ENCODE peak calls at places on chromosomes 5 and 9, in eight cellular contexts. One of them, this sample, is unnamed.

GRCh38 chr9:126501383-126502331 is 112.1 kb upstream of the LMX1B start:
- DNase-seq in choroid plexus epithelial cell: no peak
- DNase-seq in left ventricle myocardium inferior: no peak
- DNase-seq in fibroblast of pulmonary artery: no peak
- DNase-seq in fibroblast of the aortic adventitia: no peak
- DNase-seq in A549: no peak
- DNase-seq in MCF 10A: no peak
- DNase-seq in progenitor cell of endocrine pancreas: no peak
- DNase-seq in this sample: no peak

GRCh38 chr5:84384604-84385575 is at the start of gene EDIL3:
- DNase-seq in choroid plexus epithelial cell: peak
- DNase-seq in left ventricle myocardium inferior: no peak
- DNase-seq in fibroblast of pulmonary artery: peak
- DNase-seq in fibroblast of the aortic adventitia: peak
- DNase-seq in A549: peak
- DNase-seq in MCF 10A: no peak
- DNase-seq in progenitor cell of endocrine pancreas: peak
- DNase-seq in this sample: no peak

GRCh38 chr5:139294372-139295165 is 1.0 kb downstream of the MATR3 start:
- DNase-seq in choroid plexus epithelial cell: peak
- DNase-seq in left ventricle myocardium inferior: peak
- DNase-seq in fibroblast of pulmonary artery: peak
- DNase-seq in fibroblast of the aortic adventitia: peak
- DNase-seq in A549: peak
- DNase-seq in MCF 10A: peak
- DNase-seq in progenitor cell of endocrine pancreas: peak
- DNase-seq in this sample: peak

GRCh38 chr9:104961238-104961637 is 33.3 kb upstream of the ABCA1 start:
- DNase-seq in choroid plexus epithelial cell: peak
- DNase-seq in left ventricle myocardium inferior: no peak
- DNase-seq in fibroblast of pulmonary artery: peak
- DNase-seq in fibroblast of the aortic adventitia: no peak
- DNase-seq in A549: peak
- DNase-seq in MCF 10A: peak
- DNase-seq in progenitor cell of endocrine pancreas: no peak
- DNase-seq in this sample: no peak

GRCh38 chr5:52956915-52957747 is 32.0 kb upstream of the ITGA2 start:
- DNase-seq in choroid plexus epithelial cell: no peak
- DNase-seq in left ventricle myocardium inferior: no peak
- DNase-seq in fibroblast of pulmonary artery: peak
- DNase-seq in fibroblast of the aortic adventitia: peak
- DNase-seq in A549: no peak
- DNase-seq in MCF 10A: no peak
- DNase-seq in progenitor cell of endocrine pancreas: no peak
- DNase-seq in this sample: no peak

GRCh38 chr5:138180183-138180782 is 1.4 kb downstream of the KIF20A start:
- DNase-seq in choroid plexus epithelial cell: peak
- DNase-seq in left ventricle myocardium inferior: no peak
- DNase-seq in fibroblast of pulmonary artery: peak
- DNase-seq in fibroblast of the aortic adventitia: peak
- DNase-seq in A549: peak
- DNase-seq in MCF 10A: peak
- DNase-seq in progenitor cell of endocrine pancreas: no peak
- DNase-seq in this sample: no peak

GRCh38 chr9:87763286-87763685 is 37.4 kb downstream of the CTSL start:
- DNase-seq in choroid plexus epithelial cell: no peak
- DNase-seq in left ventricle myocardium inferior: no peak
- DNase-seq in fibroblast of pulmonary artery: no peak
- DNase-seq in fibroblast of the aortic adventitia: no peak
- DNase-seq in A549: no peak
- DNase-seq in MCF 10A: peak
- DNase-seq in progenitor cell of endocrine pancreas: no peak
- DNase-seq in this sample: no peak

GRCh38 chr5:174675916-174676315 is 48.5 kb upstream of the MSX2 start:
- DNase-seq in choroid plexus epithelial cell: no peak
- DNase-seq in left ventricle myocardium inferior: no peak
- DNase-seq in fibroblast of pulmonary artery: no peak
- DNase-seq in fibroblast of the aortic adventitia: no peak
- DNase-seq in A549: no peak
- DNase-seq in MCF 10A: no peak
- DNase-seq in progenitor cell of endocrine pancreas: no peak
- DNase-seq in this sample: no peak

GRCh38 chr9:30964332-30964731 is 1420.1 kb upstream of the ACO1 start:
- DNase-seq in choroid plexus epithelial cell: no peak
- DNase-seq in left ventricle myocardium inferior: no peak
- DNase-seq in fibroblast of pulmonary artery: no peak
- DNase-seq in fibroblast of the aortic adventitia: no peak
- DNase-seq in A549: no peak
- DNase-seq in MCF 10A: no peak
- DNase-seq in progenitor cell of endocrine pancreas: no peak
- DNase-seq in this sample: no peak

GRCh38 chr5:168649306-168649705 is 70.1 kb upstream of the PANK3 start:
- DNase-seq in choroid plexus epithelial cell: no peak
- DNase-seq in left ventricle myocardium inferior: no peak
- DNase-seq in fibroblast of pulmonary artery: no peak
- DNase-seq in fibroblast of the aortic adventitia: no peak
- DNase-seq in A549: no peak
- DNase-seq in MCF 10A: peak
- DNase-seq in progenitor cell of endocrine pancreas: no peak
- DNase-seq in this sample: no peak

GRCh38 chr5:145568581-145568980 is 266.6 kb downstream of the PRELID2 start:
- DNase-seq in choroid plexus epithelial cell: peak
- DNase-seq in left ventricle myocardium inferior: no peak
- DNase-seq in fibroblast of pulmonary artery: peak
- DNase-seq in fibroblast of the aortic adventitia: peak
- DNase-seq in A549: no peak
- DNase-seq in MCF 10A: peak
- DNase-seq in progenitor cell of endocrine pancreas: no peak
- DNase-seq in this sample: no peak

GRCh38 chr9:90508940-90509339 is 133.7 kb downstream of the DIRAS2 start:
- DNase-seq in choroid plexus epithelial cell: no peak
- DNase-seq in left ventricle myocardium inferior: no peak
- DNase-seq in fibroblast of pulmonary artery: no peak
- DNase-seq in fibroblast of the aortic adventitia: no peak
- DNase-seq in A549: no peak
- DNase-seq in MCF 10A: no peak
- DNase-seq in progenitor cell of endocrine pancreas: no peak
- DNase-seq in this sample: no peak

GRCh38 chr5:149951138-149951749 is 6.7 kb upstream of the PDE6A start:
- DNase-seq in choroid plexus epithelial cell: no peak
- DNase-seq in left ventricle myocardium inferior: no peak
- DNase-seq in fibroblast of pulmonary artery: no peak
- DNase-seq in fibroblast of the aortic adventitia: no peak
- DNase-seq in A549: peak
- DNase-seq in MCF 10A: no peak
- DNase-seq in progenitor cell of endocrine pancreas: no peak
- DNase-seq in this sample: no peak
- TF ChIP-seq CTCF in choroid plexus epithelial cell: peak
- TF ChIP-seq CTCF in left ventricle myocardium inferior: no peak
- TF ChIP-seq CTCF in fibroblast of pulmonary artery: peak
- TF ChIP-seq CTCF in fibroblast of the aortic adventitia: no peak
- TF ChIP-seq CTCF in A549: no peak
- TF ChIP-seq CTCF in MCF 10A: no peak
- TF ChIP-seq CTCF in progenitor cell of endocrine pancreas: peak
- TF ChIP-seq CTCF in this sample: no peak

DNA sequence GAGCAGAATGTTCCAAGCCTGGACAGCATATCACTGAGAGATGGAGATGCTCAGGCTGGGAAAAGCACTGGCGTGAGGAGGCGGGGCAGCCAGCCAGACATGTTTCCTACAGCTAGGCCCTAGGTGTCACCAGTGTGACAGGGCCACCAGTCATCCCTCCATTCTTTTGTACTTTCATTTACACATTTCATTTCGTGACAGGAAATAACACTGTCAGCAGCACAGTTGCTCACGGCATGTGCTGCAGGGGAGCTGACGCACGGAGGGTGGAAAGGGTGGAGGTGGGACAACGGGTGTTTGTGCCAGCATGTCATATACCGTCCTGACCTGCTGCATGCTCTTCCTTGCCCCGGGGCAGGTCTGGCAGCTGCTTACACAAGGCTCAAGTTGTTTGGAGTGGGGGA is 14.8 kb upstream of the CEMIP2 start:
- DNase-seq in choroid plexus epithelial cell: no peak
- DNase-seq in left ventricle myocardium inferior: no peak
- DNase-seq in fibroblast of pulmonary artery: no peak
- DNase-seq in fibroblast of the aortic adventitia: no peak
- DNase-seq in A549: peak
- DNase-seq in MCF 10A: peak
- DNase-seq in progenitor cell of endocrine pancreas: no peak
- DNase-seq in this sample: peak
- TF ChIP-seq CTCF in choroid plexus epithelial cell: no peak
- TF ChIP-seq CTCF in left ventricle myocardium inferior: no peak
- TF ChIP-seq CTCF in fibroblast of pulmonary artery: no peak
- TF ChIP-seq CTCF in fibroblast of the aortic adventitia: no peak
- TF ChIP-seq CTCF in A549: no peak
- TF ChIP-seq CTCF in MCF 10A: no peak
- TF ChIP-seq CTCF in progenitor cell of endocrine pancreas: no peak
- TF ChIP-seq CTCF in this sample: no peak

GRCh38 chr9:75002422-75003023 is 25.6 kb downstream of the CARNMT1 start:
- DNase-seq in choroid plexus epithelial cell: no peak
- DNase-seq in left ventricle myocardium inferior: no peak
- DNase-seq in fibroblast of pulmonary artery: no peak
- DNase-seq in fibroblast of the aortic adventitia: no peak
- DNase-seq in A549: no peak
- DNase-seq in MCF 10A: no peak
- DNase-seq in progenitor cell of endocrine pancreas: no peak
- DNase-seq in this sample: no peak
- TF ChIP-seq CTCF in choroid plexus epithelial cell: no peak
- TF ChIP-seq CTCF in left ventricle myocardium inferior: no peak
- TF ChIP-seq CTCF in fibroblast of pulmonary artery: no peak
- TF ChIP-seq CTCF in fibroblast of the aortic adventitia: no peak
- TF ChIP-seq CTCF in A549: no peak
- TF ChIP-seq CTCF in MCF 10A: no peak
- TF ChIP-seq CTCF in progenitor cell of endocrine pancreas: no peak
- TF ChIP-seq CTCF in this sample: no peak

GRCh38 chr5:82408033-82408432 is 129.9 kb upstream of the RPS23 start:
- DNase-seq in choroid plexus epithelial cell: no peak
- DNase-seq in left ventricle myocardium inferior: no peak
- DNase-seq in fibroblast of pulmonary artery: no peak
- DNase-seq in fibroblast of the aortic adventitia: no peak
- DNase-seq in A549: no peak
- DNase-seq in MCF 10A: no peak
- DNase-seq in progenitor cell of endocrine pancreas: no peak
- DNase-seq in this sample: no peak
- TF ChIP-seq CTCF in choroid plexus epithelial cell: no peak
- TF ChIP-seq CTCF in left ventricle myocardium inferior: no peak
- TF ChIP-seq CTCF in fibroblast of pulmonary artery: no peak
- TF ChIP-seq CTCF in fibroblast of the aortic adventitia: no peak
- TF ChIP-seq CTCF in A549: no peak
- TF ChIP-seq CTCF in MCF 10A: no peak
- TF ChIP-seq CTCF in progenitor cell of endocrine pancreas: no peak
- TF ChIP-seq CTCF in this sample: no peak

DNA sequence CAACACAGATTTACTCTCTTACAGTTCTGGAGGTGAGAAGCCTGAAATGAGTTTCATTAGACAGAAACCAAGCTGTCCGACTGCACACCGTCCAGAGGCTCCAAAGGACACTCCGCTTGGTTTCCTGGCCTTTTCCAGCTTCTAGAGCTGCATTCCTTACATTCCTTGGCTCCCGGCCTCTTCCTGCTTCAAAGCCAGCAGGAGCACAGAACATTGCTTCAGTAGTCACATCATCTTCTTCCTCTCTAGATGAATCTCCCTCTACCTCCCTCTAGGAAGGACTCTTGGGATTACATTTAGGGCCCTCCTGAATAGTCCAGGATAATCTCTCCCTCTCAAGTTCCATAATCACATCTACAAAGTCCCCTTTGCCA is 213.3 kb downstream of the CDK5RAP2 start:
- DNase-seq in choroid plexus epithelial cell: peak
- DNase-seq in left ventricle myocardium inferior: no peak
- DNase-seq in fibroblast of pulmonary artery: peak
- DNase-seq in fibroblast of the aortic adventitia: peak
- DNase-seq in A549: peak
- DNase-seq in MCF 10A: peak
- DNase-seq in progenitor cell of endocrine pancreas: no peak
- DNase-seq in this sample: no peak
- TF ChIP-seq CTCF in choroid plexus epithelial cell: peak
- TF ChIP-seq CTCF in left ventricle myocardium inferior: no peak
- TF ChIP-seq CTCF in fibroblast of pulmonary artery: peak
- TF ChIP-seq CTCF in fibroblast of the aortic adventitia: peak
- TF ChIP-seq CTCF in A549: peak
- TF ChIP-seq CTCF in MCF 10A: no peak
- TF ChIP-seq CTCF in progenitor cell of endocrine pancreas: peak
- TF ChIP-seq CTCF in this sample: no peak

GRCh38 chr5:94111209-94112004 is 370.0 kb upstream of the POU5F2 start:
- DNase-seq in choroid plexus epithelial cell: peak
- DNase-seq in left ventricle myocardium inferior: peak
- DNase-seq in fibroblast of pulmonary artery: peak
- DNase-seq in fibroblast of the aortic adventitia: peak
- DNase-seq in A549: peak
- DNase-seq in MCF 10A: peak
- DNase-seq in progenitor cell of endocrine pancreas: peak
- DNase-seq in this sample: peak
- TF ChIP-seq CTCF in choroid plexus epithelial cell: peak
- TF ChIP-seq CTCF in left ventricle myocardium inferior: peak
- TF ChIP-seq CTCF in fibroblast of pulmonary artery: peak
- TF ChIP-seq CTCF in fibroblast of the aortic adventitia: peak
- TF ChIP-seq CTCF in A549: no peak
- TF ChIP-seq CTCF in MCF 10A: peak
- TF ChIP-seq CTCF in progenitor cell of endocrine pancreas: peak
- TF ChIP-seq CTCF in this sample: no peak

GRCh38 chr9:137241490-137242328 is 622 bp downstream of the TUBB4B start:
- DNase-seq in choroid plexus epithelial cell: no peak
- DNase-seq in left ventricle myocardium inferior: peak
- DNase-seq in fibroblast of pulmonary artery: peak
- DNase-seq in fibroblast of the aortic adventitia: peak
- DNase-seq in A549: no peak
- DNase-seq in MCF 10A: peak
- DNase-seq in progenitor cell of endocrine pancreas: no peak
- DNase-seq in this sample: peak

GRCh38 chr9:137237759-137238726 is 3.0 kb upstream of the TUBB4B start:
- DNase-seq in choroid plexus epithelial cell: no peak
- DNase-seq in left ventricle myocardium inferior: no peak
- DNase-seq in fibroblast of pulmonary artery: no peak
- DNase-seq in fibroblast of the aortic adventitia: no peak
- DNase-seq in A549: peak
- DNase-seq in MCF 10A: no peak
- DNase-seq in progenitor cell of endocrine pancreas: no peak
- DNase-seq in this sample: no peak

GRCh38 chr9:137242329-137243204 is 1.5 kb downstream of the TUBB4B start:
- DNase-seq in choroid plexus epithelial cell: no peak
- DNase-seq in left ventricle myocardium inferior: no peak
- DNase-seq in fibroblast of pulmonary artery: no peak
- DNase-seq in fibroblast of the aortic adventitia: no peak
- DNase-seq in A549: no peak
- DNase-seq in MCF 10A: no peak
- DNase-seq in progenitor cell of endocrine pancreas: no peak
- DNase-seq in this sample: no peak

GRCh38 chr9:137240841-137241489 is at the start of gene TUBB4B:
- DNase-seq in choroid plexus epithelial cell: peak
- DNase-seq in left ventricle myocardium inferior: peak
- DNase-seq in fibroblast of pulmonary artery: peak
- DNase-seq in fibroblast of the aortic adventitia: peak
- DNase-seq in A549: peak
- DNase-seq in MCF 10A: peak
- DNase-seq in progenitor cell of endocrine pancreas: peak
- DNase-seq in this sample: peak

GRCh38 chr9:137240321-137240840 is 706 bp upstream of the TUBB4B start:
- DNase-seq in choroid plexus epithelial cell: peak
- DNase-seq in left ventricle myocardium inferior: peak
- DNase-seq in fibroblast of pulmonary artery: peak
- DNase-seq in fibroblast of the aortic adventitia: peak
- DNase-seq in A549: peak
- DNase-seq in MCF 10A: peak
- DNase-seq in progenitor cell of endocrine pancreas: no peak
- DNase-seq in this sample: no peak
- TF ChIP-seq CTCF in choroid plexus epithelial cell: no peak
- TF ChIP-seq CTCF in left ventricle myocardium inferior: peak
- TF ChIP-seq CTCF in fibroblast of pulmonary artery: no peak
- TF ChIP-seq CTCF in fibroblast of the aortic adventitia: no peak
- TF ChIP-seq CTCF in A549: peak
- TF ChIP-seq CTCF in MCF 10A: no peak
- TF ChIP-seq CTCF in progenitor cell of endocrine pancreas: peak
- TF ChIP-seq CTCF in this sample: no peak

This sample was measured in activated B cell treated with CpG ODN at 0.5 μM for 24 hours.